ENCODE peak calls at places on chromosomes 5 and 9, in six cellular contexts. One of them, this sample, is unnamed.

GRCh38 chr5:155556700-155557099 is 543.1 kb downstream of the KIF4B start:
- DNase-seq in cerebellum: no peak
- DNase-seq in suprapubic skin: no peak
- DNase-seq in occipital lobe: no peak
- DNase-seq in NCI-H524: no peak
- DNase-seq in stimulated activated CD4-positive, alpha-beta T cell treated with anti-CD3 and anti-CD28 coated beads, Interleukin-1b, Interleukin-23, amount 100 ng/mL, for 24 hours: no peak
- DNase-seq in this sample: no peak

GRCh38 chr5:109191153-109191558 is 218.6 kb downstream of the PJA2 start:
- DNase-seq in cerebellum: no peak
- DNase-seq in suprapubic skin: no peak
- DNase-seq in occipital lobe: no peak
- DNase-seq in NCI-H524: no peak
- DNase-seq in stimulated activated CD4-positive, alpha-beta T cell treated with anti-CD3 and anti-CD28 coated beads, Interleukin-1b, Interleukin-23, amount 100 ng/mL, for 24 hours: no peak
- DNase-seq in this sample: no peak

GRCh38 chr5:76169536-76169935 is 86.4 kb downstream of the SV2C start:
- DNase-seq in cerebellum: no peak
- DNase-seq in suprapubic skin: no peak
- DNase-seq in occipital lobe: no peak
- DNase-seq in NCI-H524: no peak
- DNase-seq in stimulated activated CD4-positive, alpha-beta T cell treated with anti-CD3 and anti-CD28 coated beads, Interleukin-1b, Interleukin-23, amount 100 ng/mL, for 24 hours: no peak
- DNase-seq in this sample: no peak

GRCh38 chr5:134125195-134126015 is 10.9 kb downstream of the TCF7 start:
- DNase-seq in cerebellum: peak; percentile 86
- DNase-seq in suprapubic skin: no peak
- DNase-seq in occipital lobe: no peak
- DNase-seq in NCI-H524: no peak
- DNase-seq in stimulated activated CD4-positive, alpha-beta T cell treated with anti-CD3 and anti-CD28 coated beads, Interleukin-1b, Interleukin-23, amount 100 ng/mL, for 24 hours: no peak
- DNase-seq in this sample: peak; percentile 89

GRCh38 chr5:131393498-131393968 is 129.7 kb downstream of the CDC42SE2 start:
- DNase-seq in cerebellum: no peak
- DNase-seq in suprapubic skin: no peak
- DNase-seq in occipital lobe: no peak
- DNase-seq in NCI-H524: no peak
- DNase-seq in stimulated activated CD4-positive, alpha-beta T cell treated with anti-CD3 and anti-CD28 coated beads, Interleukin-1b, Interleukin-23, amount 100 ng/mL, for 24 hours: no peak
- DNase-seq in this sample: no peak

GRCh38 chr9:136270173-136270710 is 24.6 kb upstream of the QSOX2 start:
- DNase-seq in cerebellum: no peak
- DNase-seq in suprapubic skin: no peak
- DNase-seq in occipital lobe: no peak
- DNase-seq in NCI-H524: no peak
- DNase-seq in stimulated activated CD4-positive, alpha-beta T cell treated with anti-CD3 and anti-CD28 coated beads, Interleukin-1b, Interleukin-23, amount 100 ng/mL, for 24 hours: no peak
- DNase-seq in this sample: no peak

GRCh38 chr5:179259731-179260323 is 85.4 kb downstream of the ADAMTS2 start:
- DNase-seq in cerebellum: no peak
- DNase-seq in suprapubic skin: no peak
- DNase-seq in occipital lobe: no peak
- DNase-seq in NCI-H524: no peak
- DNase-seq in stimulated activated CD4-positive, alpha-beta T cell treated with anti-CD3 and anti-CD28 coated beads, Interleukin-1b, Interleukin-23, amount 100 ng/mL, for 24 hours: no peak
- DNase-seq in this sample: no peak

GRCh38 chr9:110835859-110836271 is 167.3 kb downstream of the MUSK start:
- DNase-seq in cerebellum: no peak
- DNase-seq in suprapubic skin: no peak
- DNase-seq in occipital lobe: no peak
- DNase-seq in NCI-H524: no peak
- DNase-seq in stimulated activated CD4-positive, alpha-beta T cell treated with anti-CD3 and anti-CD28 coated beads, Interleukin-1b, Interleukin-23, amount 100 ng/mL, for 24 hours: no peak
- DNase-seq in this sample: no peak

GRCh38 chr9:137435980-137436760 is 5.0 kb downstream of the ENTPD8 start:
- DNase-seq in cerebellum: no peak
- DNase-seq in suprapubic skin: no peak
- DNase-seq in occipital lobe: no peak
- DNase-seq in NCI-H524: no peak
- DNase-seq in stimulated activated CD4-positive, alpha-beta T cell treated with anti-CD3 and anti-CD28 coated beads, Interleukin-1b, Interleukin-23, amount 100 ng/mL, for 24 hours: no peak
- DNase-seq in this sample: no peak

GRCh38 chr5:2998106-2998505 is 246.6 kb upstream of the IRX2 start:
- DNase-seq in cerebellum: no peak
- DNase-seq in suprapubic skin: no peak
- DNase-seq in occipital lobe: no peak
- DNase-seq in NCI-H524: no peak
- DNase-seq in stimulated activated CD4-positive, alpha-beta T cell treated with anti-CD3 and anti-CD28 coated beads, Interleukin-1b, Interleukin-23, amount 100 ng/mL, for 24 hours: no peak
- DNase-seq in this sample: no peak

GRCh38 chr5:178238711-178239592 is 6.3 kb upstream of the PHYKPL start:
- DNase-seq in cerebellum: no peak
- DNase-seq in suprapubic skin: no peak
- DNase-seq in occipital lobe: no peak
- DNase-seq in NCI-H524: no peak
- DNase-seq in stimulated activated CD4-positive, alpha-beta T cell treated with anti-CD3 and anti-CD28 coated beads, Interleukin-1b, Interleukin-23, amount 100 ng/mL, for 24 hours: no peak
- DNase-seq in this sample: no peak

GRCh38 chr9:22469928-22470544 is 23.4 kb downstream of the DMRTA1 start:
- DNase-seq in cerebellum: no peak
- DNase-seq in suprapubic skin: no peak
- DNase-seq in occipital lobe: peak; percentile 3
- DNase-seq in NCI-H524: peak; percentile 73
- DNase-seq in stimulated activated CD4-positive, alpha-beta T cell treated with anti-CD3 and anti-CD28 coated beads, Interleukin-1b, Interleukin-23, amount 100 ng/mL, for 24 hours: no peak
- DNase-seq in this sample: peak; percentile 8

GRCh38 chr5:124436294-124436693 is 310.1 kb downstream of the ZNF608 start:
- DNase-seq in cerebellum: no peak
- DNase-seq in suprapubic skin: no peak
- DNase-seq in occipital lobe: no peak
- DNase-seq in NCI-H524: no peak
- DNase-seq in stimulated activated CD4-positive, alpha-beta T cell treated with anti-CD3 and anti-CD28 coated beads, Interleukin-1b, Interleukin-23, amount 100 ng/mL, for 24 hours: no peak
- DNase-seq in this sample: no peak

GRCh38 chr9:136576269-136576626 is 30.4 kb upstream of the NOTCH1 start:
- DNase-seq in cerebellum: no peak
- DNase-seq in suprapubic skin: no peak
- DNase-seq in occipital lobe: no peak
- DNase-seq in NCI-H524: no peak
- DNase-seq in stimulated activated CD4-positive, alpha-beta T cell treated with anti-CD3 and anti-CD28 coated beads, Interleukin-1b, Interleukin-23, amount 100 ng/mL, for 24 hours: no peak
- DNase-seq in this sample: no peak

GRCh38 chr5:138179277-138179857 is 455 bp downstream of the KIF20A start:
- DNase-seq in cerebellum: no peak
- DNase-seq in suprapubic skin: no peak
- DNase-seq in occipital lobe: no peak
- DNase-seq in NCI-H524: peak; percentile 27
- DNase-seq in stimulated activated CD4-positive, alpha-beta T cell treated with anti-CD3 and anti-CD28 coated beads, Interleukin-1b, Interleukin-23, amount 100 ng/mL, for 24 hours: no peak
- DNase-seq in this sample: no peak

GRCh38 chr5:82104872-82105271 is 133.0 kb downstream of the ATG10 start:
- DNase-seq in cerebellum: no peak
- DNase-seq in suprapubic skin: no peak
- DNase-seq in occipital lobe: no peak
- DNase-seq in NCI-H524: no peak
- DNase-seq in stimulated activated CD4-positive, alpha-beta T cell treated with anti-CD3 and anti-CD28 coated beads, Interleukin-1b, Interleukin-23, amount 100 ng/mL, for 24 hours: no peak
- DNase-seq in this sample: no peak

GRCh38 chr9:111902396-111903147 is 6.0 kb downstream of the UGCG start:
- DNase-seq in cerebellum: no peak
- DNase-seq in suprapubic skin: no peak
- DNase-seq in occipital lobe: no peak
- DNase-seq in NCI-H524: no peak
- DNase-seq in stimulated activated CD4-positive, alpha-beta T cell treated with anti-CD3 and anti-CD28 coated beads, Interleukin-1b, Interleukin-23, amount 100 ng/mL, for 24 hours: no peak
- DNase-seq in this sample: no peak

GRCh38 chr5:66312291-66312690 is 168.2 kb downstream of the SREK1 start:
- DNase-seq in cerebellum: no peak
- DNase-seq in suprapubic skin: no peak
- DNase-seq in occipital lobe: no peak
- DNase-seq in NCI-H524: no peak
- DNase-seq in stimulated activated CD4-positive, alpha-beta T cell treated with anti-CD3 and anti-CD28 coated beads, Interleukin-1b, Interleukin-23, amount 100 ng/mL, for 24 hours: no peak
- DNase-seq in this sample: no peak

GRCh38 chr5:7478459-7478858 is 82.5 kb downstream of the ADCY2 start:
- DNase-seq in cerebellum: no peak
- DNase-seq in suprapubic skin: no peak
- DNase-seq in occipital lobe: no peak
- DNase-seq in NCI-H524: no peak
- DNase-seq in stimulated activated CD4-positive, alpha-beta T cell treated with anti-CD3 and anti-CD28 coated beads, Interleukin-1b, Interleukin-23, amount 100 ng/mL, for 24 hours: no peak
- DNase-seq in this sample: no peak

GRCh38 chr9:90000925-90001324 is 396.1 kb downstream of the GADD45G start:
- DNase-seq in cerebellum: no peak
- DNase-seq in suprapubic skin: no peak
- DNase-seq in occipital lobe: no peak
- DNase-seq in NCI-H524: no peak
- DNase-seq in stimulated activated CD4-positive, alpha-beta T cell treated with anti-CD3 and anti-CD28 coated beads, Interleukin-1b, Interleukin-23, amount 100 ng/mL, for 24 hours: no peak
- DNase-seq in this sample: no peak

GRCh38 chr5:127586371-127586770 is 62.5 kb upstream of the CTXN3 start:
- DNase-seq in cerebellum: no peak
- DNase-seq in suprapubic skin: no peak
- DNase-seq in occipital lobe: no peak
- DNase-seq in NCI-H524: peak; percentile 55
- DNase-seq in stimulated activated CD4-positive, alpha-beta T cell treated with anti-CD3 and anti-CD28 coated beads, Interleukin-1b, Interleukin-23, amount 100 ng/mL, for 24 hours: no peak
- DNase-seq in this sample: peak; percentile 12

GRCh38 chr9:36101916-36102741 is 34.4 kb upstream of the GLIPR2 start:
- DNase-seq in cerebellum: no peak
- DNase-seq in suprapubic skin: no peak
- DNase-seq in occipital lobe: peak; percentile 14
- DNase-seq in NCI-H524: no peak
- DNase-seq in stimulated activated CD4-positive, alpha-beta T cell treated with anti-CD3 and anti-CD28 coated beads, Interleukin-1b, Interleukin-23, amount 100 ng/mL, for 24 hours: no peak
- DNase-seq in this sample: no peak

GRCh38 chr5:176535655-176536131 is 1.5 kb downstream of the RNF44 start:
- DNase-seq in cerebellum: no peak
- DNase-seq in suprapubic skin: no peak
- DNase-seq in occipital lobe: no peak
- DNase-seq in NCI-H524: peak; percentile 42
- DNase-seq in stimulated activated CD4-positive, alpha-beta T cell treated with anti-CD3 and anti-CD28 coated beads, Interleukin-1b, Interleukin-23, amount 100 ng/mL, for 24 hours: no peak
- DNase-seq in this sample: no peak

GRCh38 chr5:143985832-143986485 is 174.0 kb downstream of the HMHB1 start:
- DNase-seq in cerebellum: no peak
- DNase-seq in suprapubic skin: no peak
- DNase-seq in occipital lobe: no peak
- DNase-seq in NCI-H524: no peak
- DNase-seq in stimulated activated CD4-positive, alpha-beta T cell treated with anti-CD3 and anti-CD28 coated beads, Interleukin-1b, Interleukin-23, amount 100 ng/mL, for 24 hours: no peak
- DNase-seq in this sample: no peak

GRCh38 chr5:123670981-123671557 is 159.1 kb downstream of the CSNK1G3 start:
- DNase-seq in cerebellum: peak; percentile 53
- DNase-seq in suprapubic skin: no peak
- DNase-seq in occipital lobe: peak; percentile 3
- DNase-seq in NCI-H524: peak; percentile 53
- DNase-seq in stimulated activated CD4-positive, alpha-beta T cell treated with anti-CD3 and anti-CD28 coated beads, Interleukin-1b, Interleukin-23, amount 100 ng/mL, for 24 hours: no peak
- DNase-seq in this sample: peak; percentile 66

GRCh38 chr9:120439147-120439546 is 140.8 kb downstream of the CDK5RAP2 start:
- DNase-seq in cerebellum: peak; percentile 14
- DNase-seq in suprapubic skin: no peak
- DNase-seq in occipital lobe: no peak
- DNase-seq in NCI-H524: peak; percentile 31
- DNase-seq in stimulated activated CD4-positive, alpha-beta T cell treated with anti-CD3 and anti-CD28 coated beads, Interleukin-1b, Interleukin-23, amount 100 ng/mL, for 24 hours: no peak
- DNase-seq in this sample: peak; percentile 27

GRCh38 chr5:3600106-3600997 is 4.7 kb downstream of the IRX1 start:
- DNase-seq in cerebellum: no peak
- DNase-seq in suprapubic skin: no peak
- DNase-seq in occipital lobe: no peak
- DNase-seq in NCI-H524: no peak
- DNase-seq in stimulated activated CD4-positive, alpha-beta T cell treated with anti-CD3 and anti-CD28 coated beads, Interleukin-1b, Interleukin-23, amount 100 ng/mL, for 24 hours: no peak
- DNase-seq in this sample: no peak

GRCh38 chr9:88303785-88304495 is 84.3 kb upstream of the SPIN1 start:
- DNase-seq in cerebellum: no peak
- DNase-seq in suprapubic skin: no peak
- DNase-seq in occipital lobe: no peak
- DNase-seq in NCI-H524: no peak
- DNase-seq in stimulated activated CD4-positive, alpha-beta T cell treated with anti-CD3 and anti-CD28 coated beads, Interleukin-1b, Interleukin-23, amount 100 ng/mL, for 24 hours: peak; percentile 13
- DNase-seq in this sample: no peak

GRCh38 chr5:61139094-61139873 is 23.0 kb downstream of the SMIM15 start:
- DNase-seq in cerebellum: no peak
- DNase-seq in suprapubic skin: no peak
- DNase-seq in occipital lobe: no peak
- DNase-seq in NCI-H524: no peak
- DNase-seq in stimulated activated CD4-positive, alpha-beta T cell treated with anti-CD3 and anti-CD28 coated beads, Interleukin-1b, Interleukin-23, amount 100 ng/mL, for 24 hours: no peak
- DNase-seq in this sample: no peak

GRCh38 chr9:97470076-97470475 is 31.4 kb upstream of the TMOD1 start:
- DNase-seq in cerebellum: peak; percentile 17
- DNase-seq in suprapubic skin: no peak
- DNase-seq in occipital lobe: no peak
- DNase-seq in NCI-H524: peak; percentile 42
- DNase-seq in stimulated activated CD4-positive, alpha-beta T cell treated with anti-CD3 and anti-CD28 coated beads, Interleukin-1b, Interleukin-23, amount 100 ng/mL, for 24 hours: no peak
- DNase-seq in this sample: peak; percentile 58

GRCh38 chr5:6634327-6634713 is 1.1 kb downstream of the SRD5A1 start:
- DNase-seq in cerebellum: peak; percentile 12
- DNase-seq in suprapubic skin: no peak
- DNase-seq in occipital lobe: no peak
- DNase-seq in NCI-H524: peak; percentile 17
- DNase-seq in stimulated activated CD4-positive, alpha-beta T cell treated with anti-CD3 and anti-CD28 coated beads, Interleukin-1b, Interleukin-23, amount 100 ng/mL, for 24 hours: no peak
- DNase-seq in this sample: peak; percentile 21

GRCh38 chr5:8329773-8330172 is 460.8 kb downstream of the MTRR start:
- DNase-seq in cerebellum: no peak
- DNase-seq in suprapubic skin: no peak
- DNase-seq in occipital lobe: no peak
- DNase-seq in NCI-H524: no peak
- DNase-seq in stimulated activated CD4-positive, alpha-beta T cell treated with anti-CD3 and anti-CD28 coated beads, Interleukin-1b, Interleukin-23, amount 100 ng/mL, for 24 hours: no peak
- DNase-seq in this sample: no peak

GRCh38 chr9:110443146-110443877 is 105.6 kb upstream of the TXNDC8 start:
- DNase-seq in cerebellum: no peak
- DNase-seq in suprapubic skin: no peak
- DNase-seq in occipital lobe: no peak
- DNase-seq in NCI-H524: peak; percentile 97
- DNase-seq in stimulated activated CD4-positive, alpha-beta T cell treated with anti-CD3 and anti-CD28 coated beads, Interleukin-1b, Interleukin-23, amount 100 ng/mL, for 24 hours: no peak
- DNase-seq in this sample: peak; percentile 34

GRCh38 chr9:116589392-116590354 is 97.4 kb upstream of the TRIM32 start:
- DNase-seq in cerebellum: no peak
- DNase-seq in suprapubic skin: no peak
- DNase-seq in occipital lobe: no peak
- DNase-seq in NCI-H524: peak; percentile 31
- DNase-seq in stimulated activated CD4-positive, alpha-beta T cell treated with anti-CD3 and anti-CD28 coated beads, Interleukin-1b, Interleukin-23, amount 100 ng/mL, for 24 hours: no peak
- DNase-seq in this sample: peak; percentile 69

GRCh38 chr9:125681086-125681622 is 25.9 kb downstream of the MAPKAP1 start:
- DNase-seq in cerebellum: no peak
- DNase-seq in suprapubic skin: no peak
- DNase-seq in occipital lobe: no peak
- DNase-seq in NCI-H524: no peak
- DNase-seq in stimulated activated CD4-positive, alpha-beta T cell treated with anti-CD3 and anti-CD28 coated beads, Interleukin-1b, Interleukin-23, amount 100 ng/mL, for 24 hours: no peak
- DNase-seq in this sample: no peak

GRCh38 chr5:67773439-67773988 is 442.0 kb upstream of the PIK3R1 start:
- DNase-seq in cerebellum: no peak
- DNase-seq in suprapubic skin: no peak
- DNase-seq in occipital lobe: peak; percentile 48
- DNase-seq in NCI-H524: no peak
- DNase-seq in stimulated activated CD4-positive, alpha-beta T cell treated with anti-CD3 and anti-CD28 coated beads, Interleukin-1b, Interleukin-23, amount 100 ng/mL, for 24 hours: no peak
- DNase-seq in this sample: peak; percentile 21

This sample was measured in cerebellar cortex.